ENCODE peak calls at places on chromosomes 3 and 15, in four cellular contexts. One of them, this sample, is unnamed.
A peak's percentile ranks its signal among the peaks of the same experiment; 100 is the strongest.

GRCh38 chr3:40213556-40213955 is 96.0 kb upstream of the EIF1B start:
- DNase-seq in GM12891: no peak
- DNase-seq in H1: no peak
- DNase-seq in K562: no peak
- DNase-seq in this sample: no peak

GRCh38 chr3:23701711-23702110 is 104.0 kb upstream of the UBE2E1 start:
- DNase-seq in GM12891: no peak
- DNase-seq in H1: no peak
- DNase-seq in K562: no peak
- DNase-seq in this sample: no peak

GRCh38 chr3:98536456-98537017 is 4.8 kb downstream of the GPR15 start:
- DNase-seq in GM12891: no peak
- DNase-seq in H1: no peak
- DNase-seq in K562: no peak
- DNase-seq in this sample: no peak

GRCh38 chr3:62665627-62666433 is 209.4 kb downstream of the CADPS start:
- DNase-seq in GM12891: no peak
- DNase-seq in H1: peak; percentile 96
- DNase-seq in K562: peak; percentile 25
- DNase-seq in this sample: peak; percentile 3

GRCh38 chr3:192892981-192893827 is 24.5 kb downstream of the MB21D2 start:
- DNase-seq in GM12891: peak; percentile 32
- DNase-seq in H1: no peak
- DNase-seq in K562: no peak
- DNase-seq in this sample: peak; percentile 35

GRCh38 chr15:67945951-67946700 is 106.3 kb upstream of the RNU6-1 start:
- DNase-seq in GM12891: no peak
- DNase-seq in H1: peak; percentile 51
- DNase-seq in K562: no peak
- DNase-seq in this sample: no peak

GRCh38 chr15:62126364-62126763 is 38.7 kb downstream of the C2CD4B start:
- DNase-seq in GM12891: no peak
- DNase-seq in H1: no peak
- DNase-seq in K562: no peak
- DNase-seq in this sample: no peak

GRCh38 chr3:56917740-56918568 is 116.2 kb upstream of the ARHGEF3 start:
- DNase-seq in GM12891: peak; percentile 20
- DNase-seq in H1: no peak
- DNase-seq in K562: no peak
- DNase-seq in this sample: peak; percentile 32

GRCh38 chr3:10292505-10293419 is at the start of gene GHRL:
- DNase-seq in GM12891: peak; percentile 47
- DNase-seq in H1: no peak
- DNase-seq in K562: peak; percentile 65
- DNase-seq in this sample: peak; percentile 47

GRCh38 chr3:9889405-9889804 is 1.0 kb upstream of the JAGN1 start:
- DNase-seq in GM12891: no peak
- DNase-seq in H1: no peak
- DNase-seq in K562: no peak
- DNase-seq in this sample: no peak

GRCh38 chr3:27568393-27568792 is 84.2 kb upstream of the SLC4A7 start:
- DNase-seq in GM12891: no peak
- DNase-seq in H1: no peak
- DNase-seq in K562: no peak
- DNase-seq in this sample: no peak

GRCh38 chr15:45376300-45376928 is 1.9 kb downstream of the GATM start:
- DNase-seq in GM12891: no peak
- DNase-seq in H1: no peak
- DNase-seq in K562: no peak
- DNase-seq in this sample: no peak

GRCh38 chr15:93897377-93897776 is 334.0 kb upstream of the MCTP2 start:
- DNase-seq in GM12891: no peak
- DNase-seq in H1: no peak
- DNase-seq in K562: no peak
- DNase-seq in this sample: no peak

GRCh38 chr15:99053380-99054024 is 45.9 kb upstream of the PGPEP1L start:
- DNase-seq in GM12891: no peak
- DNase-seq in H1: no peak
- DNase-seq in K562: no peak
- DNase-seq in this sample: no peak

GRCh38 chr3:123636431-123636841 is 51.6 kb upstream of the HACD2 start:
- DNase-seq in GM12891: no peak
- DNase-seq in H1: peak; percentile 88
- DNase-seq in K562: peak; percentile 82
- DNase-seq in this sample: no peak

GRCh38 chr15:98446093-98446492 is 202.2 kb upstream of the IGF1R start:
- DNase-seq in GM12891: no peak
- DNase-seq in H1: no peak
- DNase-seq in K562: no peak
- DNase-seq in this sample: no peak

DNA sequence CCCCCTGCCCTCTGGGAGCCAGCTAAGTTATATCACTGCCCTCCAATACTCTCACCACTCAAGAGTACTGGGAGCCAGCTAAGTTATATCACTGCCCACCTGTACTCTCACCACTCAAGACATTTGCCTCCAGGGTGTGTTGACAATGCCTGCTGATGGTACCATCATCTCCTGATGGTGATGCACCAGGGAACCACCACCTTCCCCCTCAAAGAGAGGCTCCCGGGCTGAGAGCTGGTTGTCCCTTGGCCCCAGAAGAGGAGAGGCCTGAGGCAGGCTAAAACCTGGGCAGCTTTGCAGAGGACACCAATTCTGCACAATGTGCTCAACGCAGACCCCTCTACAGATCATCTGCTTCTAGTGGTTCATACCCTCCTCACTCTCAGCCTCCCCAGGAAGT is 7.5 kb upstream of the HAPLN3 start:
- DNase-seq in GM12891: no peak
- DNase-seq in H1: no peak
- DNase-seq in K562: no peak
- DNase-seq in this sample: no peak
- TF ChIP-seq POLR2AphosphoS5 in GM12891: no peak
- TF ChIP-seq POLR2AphosphoS5 in H1: no peak
- TF ChIP-seq POLR2AphosphoS5 in K562: no peak
- TF ChIP-seq POLR2AphosphoS5 in this sample: no peak

GRCh38 chr15:66038387-66039116 is 169.3 kb downstream of the RAB11A start:
- DNase-seq in GM12891: no peak
- DNase-seq in H1: no peak
- DNase-seq in K562: no peak
- DNase-seq in this sample: no peak
- TF ChIP-seq TAF1 in GM12891: no peak
- TF ChIP-seq TAF1 in H1: no peak
- TF ChIP-seq TAF1 in K562: no peak
- TF ChIP-seq TAF1 in this sample: no peak

GRCh38 chr3:127083778-127084355 is 101.0 kb downstream of the PLXNA1 start:
- DNase-seq in GM12891: no peak
- DNase-seq in H1: no peak
- DNase-seq in K562: no peak
- DNase-seq in this sample: no peak
- TF ChIP-seq POLR2AphosphoS5 in GM12891: no peak
- TF ChIP-seq POLR2AphosphoS5 in H1: no peak
- TF ChIP-seq POLR2AphosphoS5 in K562: no peak
- TF ChIP-seq POLR2AphosphoS5 in this sample: no peak

DNA sequence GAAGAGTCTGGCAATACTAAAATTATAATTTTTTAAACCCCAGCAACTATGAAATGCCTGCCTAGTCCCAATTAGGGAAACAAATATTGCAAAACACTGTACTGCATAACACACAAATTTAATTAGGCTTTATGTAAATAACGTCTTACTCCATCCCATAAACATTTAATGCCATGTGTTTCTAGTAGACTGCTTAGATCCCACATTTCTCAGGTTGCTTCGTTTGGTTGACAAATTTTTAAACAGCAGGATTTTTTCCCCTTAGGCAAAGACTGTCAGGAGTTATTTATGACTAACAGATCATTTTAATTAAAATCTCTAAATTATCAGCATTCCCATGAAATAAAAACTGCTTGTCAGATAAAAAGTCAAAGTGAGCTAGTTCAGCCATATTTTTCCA is 29.9 kb downstream of the EIF2AK4 start:
- DNase-seq in GM12891: no peak
- DNase-seq in H1: no peak
- DNase-seq in K562: no peak
- DNase-seq in this sample: no peak
- TF ChIP-seq TAF1 in GM12891: no peak
- TF ChIP-seq TAF1 in H1: no peak
- TF ChIP-seq TAF1 in K562: no peak
- TF ChIP-seq TAF1 in this sample: no peak

GRCh38 chr3:184332370-184333090 is 4.9 kb upstream of the FAM131A start:
- DNase-seq in GM12891: no peak
- DNase-seq in H1: no peak
- DNase-seq in K562: no peak
- DNase-seq in this sample: no peak
- TF ChIP-seq POLR2AphosphoS5 in GM12891: peak; percentile 42
- TF ChIP-seq POLR2AphosphoS5 in H1: no peak
- TF ChIP-seq POLR2AphosphoS5 in K562: no peak
- TF ChIP-seq POLR2AphosphoS5 in this sample: peak; percentile 69

DNA sequence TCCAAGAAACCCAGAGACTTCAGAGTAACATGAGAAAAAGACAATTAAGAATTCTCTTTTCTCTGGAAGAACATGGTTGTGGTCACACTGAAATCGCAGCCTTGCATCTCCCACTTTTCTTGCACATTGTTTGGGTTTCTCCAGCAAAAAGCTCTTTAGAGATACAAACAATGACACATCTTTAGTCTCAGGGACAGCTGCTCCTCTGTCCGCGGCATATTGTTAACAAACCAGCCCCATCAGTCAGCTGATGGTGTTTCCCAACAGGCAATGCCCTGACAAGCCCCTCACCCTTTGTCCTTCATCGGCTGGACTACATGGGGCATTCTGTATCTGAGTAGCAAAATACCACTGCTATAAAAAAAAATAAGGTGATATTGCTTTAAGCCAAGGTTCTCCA is 53.4 kb downstream of the UMPS start:
- DNase-seq in GM12891: no peak
- DNase-seq in H1: no peak
- DNase-seq in K562: no peak
- DNase-seq in this sample: no peak
- TF ChIP-seq TAF1 in GM12891: no peak
- TF ChIP-seq TAF1 in H1: no peak
- TF ChIP-seq TAF1 in K562: no peak
- TF ChIP-seq TAF1 in this sample: no peak

DNA sequence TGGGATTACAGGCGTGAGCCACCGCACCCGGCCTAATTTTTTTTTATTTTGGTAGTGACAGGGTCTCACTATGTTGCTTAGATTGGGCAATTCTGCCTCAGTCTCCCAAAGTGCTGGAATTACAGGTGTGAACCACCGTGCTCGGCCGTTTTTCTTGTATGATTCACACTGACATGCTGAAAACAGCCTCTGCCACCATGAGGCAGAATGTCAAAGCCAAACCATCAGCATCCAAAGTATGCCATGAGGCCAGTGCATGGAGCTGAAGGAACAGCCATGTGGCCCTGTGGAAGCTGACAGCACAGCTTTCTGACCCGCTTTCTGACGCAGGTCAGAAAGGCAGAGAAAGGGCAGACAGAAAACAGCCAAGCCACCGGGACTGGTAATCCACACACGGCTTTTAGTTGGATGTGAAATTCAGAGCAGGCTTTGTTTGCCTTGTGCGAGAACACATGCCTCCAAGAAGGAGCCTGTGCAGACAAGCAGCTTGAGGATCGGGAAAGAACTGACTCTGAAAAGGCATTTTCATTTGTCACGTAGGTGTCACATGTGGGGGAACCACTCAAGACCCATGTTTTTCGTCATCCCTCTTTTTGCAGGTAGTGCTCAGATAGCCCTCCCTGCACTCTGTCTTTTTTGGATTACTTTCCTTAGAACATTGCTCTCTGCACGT is 25.1 kb downstream of the XYLB start:
- DNase-seq in GM12891: no peak
- DNase-seq in H1: no peak
- DNase-seq in K562: no peak
- DNase-seq in this sample: no peak
- TF ChIP-seq POLR2AphosphoS5 in GM12891: no peak
- TF ChIP-seq POLR2AphosphoS5 in H1: no peak
- TF ChIP-seq POLR2AphosphoS5 in K562: no peak
- TF ChIP-seq POLR2AphosphoS5 in this sample: no peak

GRCh38 chr3:72820405-72820804 is 27.8 kb downstream of the SHQ1 start:
- DNase-seq in GM12891: no peak
- DNase-seq in H1: no peak
- DNase-seq in K562: no peak
- DNase-seq in this sample: no peak

GRCh38 chr3:72821170-72821781 is 27.0 kb downstream of the SHQ1 start:
- DNase-seq in GM12891: no peak
- DNase-seq in H1: no peak
- DNase-seq in K562: no peak
- DNase-seq in this sample: no peak

GRCh38 chr3:72818092-72818721 is 30.0 kb downstream of the SHQ1 start:
- DNase-seq in GM12891: no peak
- DNase-seq in H1: no peak
- DNase-seq in K562: no peak
- DNase-seq in this sample: no peak

GRCh38 chr3:72816843-72817485 is 31.3 kb downstream of the SHQ1 start:
- DNase-seq in GM12891: no peak
- DNase-seq in H1: no peak
- DNase-seq in K562: no peak
- DNase-seq in this sample: no peak

GRCh38 chr3:72818915-72819314 is 29.3 kb downstream of the SHQ1 start:
- DNase-seq in GM12891: no peak
- DNase-seq in H1: no peak
- DNase-seq in K562: no peak
- DNase-seq in this sample: no peak
- TF ChIP-seq TAF1 in GM12891: no peak
- TF ChIP-seq TAF1 in H1: no peak
- TF ChIP-seq TAF1 in K562: no peak
- TF ChIP-seq TAF1 in this sample: no peak

GRCh38 chr15:100986158-100986896 is 67.2 kb downstream of the LRRK1 start:
- DNase-seq in GM12891: no peak
- DNase-seq in H1: no peak
- DNase-seq in K562: no peak
- DNase-seq in this sample: no peak
- TF ChIP-seq POLR2AphosphoS5 in GM12891: no peak
- TF ChIP-seq POLR2AphosphoS5 in H1: no peak
- TF ChIP-seq POLR2AphosphoS5 in K562: no peak
- TF ChIP-seq POLR2AphosphoS5 in this sample: no peak

GRCh38 chr15:66700802-66701421 is 1.1 kb upstream of the SMAD6 start:
- DNase-seq in GM12891: peak; percentile 86
- DNase-seq in H1: peak; percentile 94
- DNase-seq in K562: peak; percentile 99
- DNase-seq in this sample: peak; percentile 86

GRCh38 chr15:66702035-66702769 is at the start of gene SMAD6:
- DNase-seq in GM12891: peak; percentile 62
- DNase-seq in H1: peak; percentile 90
- DNase-seq in K562: peak; percentile 87
- DNase-seq in this sample: peak; percentile 35

GRCh38 chr15:66701422-66702034 is 508 bp upstream of the SMAD6 start:
- DNase-seq in GM12891: peak; percentile 53
- DNase-seq in H1: peak; percentile 83
- DNase-seq in K562: no peak
- DNase-seq in this sample: peak; percentile 51

GRCh38 chr15:66698971-66699370 is 3.1 kb upstream of the SMAD6 start:
- DNase-seq in GM12891: no peak
- DNase-seq in H1: no peak
- DNase-seq in K562: no peak
- DNase-seq in this sample: no peak

GRCh38 chr15:66700412-66700801 is 1.6 kb upstream of the SMAD6 start:
- DNase-seq in GM12891: no peak
- DNase-seq in H1: no peak
- DNase-seq in K562: no peak
- DNase-seq in this sample: no peak
- TF ChIP-seq TAF1 in GM12891: no peak
- TF ChIP-seq TAF1 in H1: no peak
- TF ChIP-seq TAF1 in K562: no peak
- TF ChIP-seq TAF1 in this sample: no peak

This sample was measured in GM12892.